ENCODE peak calls at places on chromosomes 5 and 9, in six cellular contexts. One of them, this sample, is unnamed.

GRCh38 chr5:132475939-132476852 is 14.4 kb downstream of the IRF1 start:
- DNase-seq in NCI-H82: no peak
- DNase-seq in stimulated activated naive CD8-positive, alpha-beta T cell treated with anti-CD3 and anti-CD28 coated beads, Interleukin-15, Interleukin-2, amounts not matched to agents 100 U/mL and 50 U/mL, for 24 hours: no peak
- DNase-seq in KBM-7: no peak
- DNase-seq in T-helper 17 cell: peak; percentile 10
- DNase-seq in HCT116: no peak
- DNase-seq in this sample: no peak

GRCh38 chr5:58787982-58788381 is 205.1 kb downstream of the RAB3C start:
- DNase-seq in NCI-H82: peak; percentile 90
- DNase-seq in stimulated activated naive CD8-positive, alpha-beta T cell treated with anti-CD3 and anti-CD28 coated beads, Interleukin-15, Interleukin-2, amounts not matched to agents 100 U/mL and 50 U/mL, for 24 hours: no peak
- DNase-seq in KBM-7: no peak
- DNase-seq in T-helper 17 cell: no peak
- DNase-seq in HCT116: no peak
- DNase-seq in this sample: no peak

GRCh38 chr5:88503065-88503394 is 234.4 kb upstream of the TMEM161B start:
- DNase-seq in NCI-H82: no peak
- DNase-seq in stimulated activated naive CD8-positive, alpha-beta T cell treated with anti-CD3 and anti-CD28 coated beads, Interleukin-15, Interleukin-2, amounts not matched to agents 100 U/mL and 50 U/mL, for 24 hours: no peak
- DNase-seq in KBM-7: no peak
- DNase-seq in T-helper 17 cell: no peak
- DNase-seq in HCT116: no peak
- DNase-seq in this sample: no peak

GRCh38 chr5:16568875-16569580 is 47.8 kb downstream of the RETREG1 start:
- DNase-seq in NCI-H82: no peak
- DNase-seq in stimulated activated naive CD8-positive, alpha-beta T cell treated with anti-CD3 and anti-CD28 coated beads, Interleukin-15, Interleukin-2, amounts not matched to agents 100 U/mL and 50 U/mL, for 24 hours: no peak
- DNase-seq in KBM-7: no peak
- DNase-seq in T-helper 17 cell: no peak
- DNase-seq in HCT116: no peak
- DNase-seq in this sample: no peak

GRCh38 chr5:37520811-37521210 is 141.7 kb downstream of the WDR70 start:
- DNase-seq in NCI-H82: no peak
- DNase-seq in stimulated activated naive CD8-positive, alpha-beta T cell treated with anti-CD3 and anti-CD28 coated beads, Interleukin-15, Interleukin-2, amounts not matched to agents 100 U/mL and 50 U/mL, for 24 hours: no peak
- DNase-seq in KBM-7: no peak
- DNase-seq in T-helper 17 cell: no peak
- DNase-seq in HCT116: no peak
- DNase-seq in this sample: no peak

GRCh38 chr9:108094676-108094993 is 605.1 kb upstream of the KLF4 start:
- DNase-seq in NCI-H82: no peak
- DNase-seq in stimulated activated naive CD8-positive, alpha-beta T cell treated with anti-CD3 and anti-CD28 coated beads, Interleukin-15, Interleukin-2, amounts not matched to agents 100 U/mL and 50 U/mL, for 24 hours: no peak
- DNase-seq in KBM-7: no peak
- DNase-seq in T-helper 17 cell: no peak
- DNase-seq in HCT116: no peak
- DNase-seq in this sample: no peak

GRCh38 chr5:121987052-121987684 is 25.4 kb downstream of the SRFBP1 start:
- DNase-seq in NCI-H82: peak; percentile 55
- DNase-seq in stimulated activated naive CD8-positive, alpha-beta T cell treated with anti-CD3 and anti-CD28 coated beads, Interleukin-15, Interleukin-2, amounts not matched to agents 100 U/mL and 50 U/mL, for 24 hours: no peak
- DNase-seq in KBM-7: no peak
- DNase-seq in T-helper 17 cell: no peak
- DNase-seq in HCT116: no peak
- DNase-seq in this sample: no peak

GRCh38 chr9:109880276-109881169 is 100.5 kb downstream of the PALM2AKAP2 start:
- DNase-seq in NCI-H82: peak; percentile 31
- DNase-seq in stimulated activated naive CD8-positive, alpha-beta T cell treated with anti-CD3 and anti-CD28 coated beads, Interleukin-15, Interleukin-2, amounts not matched to agents 100 U/mL and 50 U/mL, for 24 hours: peak; percentile 25
- DNase-seq in KBM-7: peak; percentile 57
- DNase-seq in T-helper 17 cell: no peak
- DNase-seq in HCT116: peak; percentile 67
- DNase-seq in this sample: no peak

GRCh38 chr5:115930630-115931337 is 31.5 kb upstream of the LVRN start:
- DNase-seq in NCI-H82: no peak
- DNase-seq in stimulated activated naive CD8-positive, alpha-beta T cell treated with anti-CD3 and anti-CD28 coated beads, Interleukin-15, Interleukin-2, amounts not matched to agents 100 U/mL and 50 U/mL, for 24 hours: no peak
- DNase-seq in KBM-7: no peak
- DNase-seq in T-helper 17 cell: no peak
- DNase-seq in HCT116: no peak
- DNase-seq in this sample: no peak

GRCh38 chr5:170757182-170757601 is 26.3 kb upstream of the GABRP start:
- DNase-seq in NCI-H82: no peak
- DNase-seq in stimulated activated naive CD8-positive, alpha-beta T cell treated with anti-CD3 and anti-CD28 coated beads, Interleukin-15, Interleukin-2, amounts not matched to agents 100 U/mL and 50 U/mL, for 24 hours: no peak
- DNase-seq in KBM-7: no peak
- DNase-seq in T-helper 17 cell: no peak
- DNase-seq in HCT116: no peak
- DNase-seq in this sample: no peak

GRCh38 chr9:37062331-37062730 is 28.3 kb upstream of the PAX5 start:
- DNase-seq in NCI-H82: no peak
- DNase-seq in stimulated activated naive CD8-positive, alpha-beta T cell treated with anti-CD3 and anti-CD28 coated beads, Interleukin-15, Interleukin-2, amounts not matched to agents 100 U/mL and 50 U/mL, for 24 hours: no peak
- DNase-seq in KBM-7: peak; percentile 75
- DNase-seq in T-helper 17 cell: no peak
- DNase-seq in HCT116: no peak
- DNase-seq in this sample: no peak

GRCh38 chr5:159752622-159753275 is 163.5 kb upstream of the ADRA1B start:
- DNase-seq in NCI-H82: no peak
- DNase-seq in stimulated activated naive CD8-positive, alpha-beta T cell treated with anti-CD3 and anti-CD28 coated beads, Interleukin-15, Interleukin-2, amounts not matched to agents 100 U/mL and 50 U/mL, for 24 hours: no peak
- DNase-seq in KBM-7: no peak
- DNase-seq in T-helper 17 cell: no peak
- DNase-seq in HCT116: no peak
- DNase-seq in this sample: no peak